ENCODE peak calls at places on chromosomes 1 and 21, in nine cellular contexts. One of them, this sample, is unnamed. For H3K36me3, the result is how much of the 10 kb centered on the place peaks cover.

GRCh38 chr21:32103361-32103760 is 175.5 kb downstream of the MIS18A start:
- DNase-seq in ovary: no peak
- DNase-seq in spleen: no peak
- DNase-seq in heart left ventricle: no peak
- DNase-seq in hepatocyte: no peak
- DNase-seq in kidney epithelial cell: no peak
- DNase-seq in left ventricle myocardium inferior: no peak
- DNase-seq in BJ: no peak
- DNase-seq in body of pancreas: no peak
- DNase-seq in this sample: no peak

GRCh38 chr1:2409745-2410144 is 2.6 kb downstream of the PEX10 start:
- DNase-seq in ovary: no peak
- DNase-seq in spleen: no peak
- DNase-seq in heart left ventricle: no peak
- DNase-seq in hepatocyte: no peak
- DNase-seq in kidney epithelial cell: no peak
- DNase-seq in left ventricle myocardium inferior: no peak
- DNase-seq in BJ: no peak
- DNase-seq in body of pancreas: no peak
- DNase-seq in this sample: no peak

GRCh38 chr21:29394051-29394450 is 95.3 kb downstream of the BACH1 start:
- DNase-seq in ovary: no peak
- DNase-seq in spleen: no peak
- DNase-seq in heart left ventricle: no peak
- DNase-seq in hepatocyte: no peak
- DNase-seq in kidney epithelial cell: no peak
- DNase-seq in left ventricle myocardium inferior: no peak
- DNase-seq in BJ: no peak
- DNase-seq in body of pancreas: no peak
- DNase-seq in this sample: peak

GRCh38 chr1:222105393-222105737 is 363.5 kb upstream of the DUSP10 start:
- DNase-seq in ovary: no peak
- DNase-seq in spleen: no peak
- DNase-seq in heart left ventricle: no peak
- DNase-seq in hepatocyte: peak
- DNase-seq in kidney epithelial cell: no peak
- DNase-seq in left ventricle myocardium inferior: no peak
- DNase-seq in BJ: no peak
- DNase-seq in body of pancreas: peak
- DNase-seq in this sample: no peak

GRCh38 chr1:113027449-113027848 is 45.5 kb upstream of the LRIG2 start:
- DNase-seq in ovary: no peak
- DNase-seq in spleen: no peak
- DNase-seq in heart left ventricle: no peak
- DNase-seq in hepatocyte: no peak
- DNase-seq in kidney epithelial cell: no peak
- DNase-seq in left ventricle myocardium inferior: no peak
- DNase-seq in BJ: no peak
- DNase-seq in body of pancreas: no peak
- DNase-seq in this sample: no peak

GRCh38 chr21:29904359-29905282 is 35.2 kb downstream of the GRIK1 start:
- DNase-seq in ovary: no peak
- DNase-seq in spleen: no peak
- DNase-seq in heart left ventricle: no peak
- DNase-seq in hepatocyte: no peak
- DNase-seq in kidney epithelial cell: no peak
- DNase-seq in left ventricle myocardium inferior: no peak
- DNase-seq in BJ: no peak
- DNase-seq in body of pancreas: no peak
- DNase-seq in this sample: peak

GRCh38 chr1:208098758-208099157 is 145.4 kb downstream of the PLXNA2 start:
- DNase-seq in ovary: no peak
- DNase-seq in spleen: no peak
- DNase-seq in heart left ventricle: no peak
- DNase-seq in hepatocyte: no peak
- DNase-seq in kidney epithelial cell: no peak
- DNase-seq in left ventricle myocardium inferior: no peak
- DNase-seq in BJ: no peak
- DNase-seq in body of pancreas: no peak
- DNase-seq in this sample: no peak

GRCh38 chr1:212667223-212668139 is 32.2 kb downstream of the BATF3 start:
- DNase-seq in ovary: no peak
- DNase-seq in spleen: no peak
- DNase-seq in heart left ventricle: peak
- DNase-seq in hepatocyte: peak
- DNase-seq in kidney epithelial cell: peak
- DNase-seq in left ventricle myocardium inferior: no peak
- DNase-seq in BJ: peak
- DNase-seq in body of pancreas: no peak
- DNase-seq in this sample: peak

GRCh38 chr21:29194847-29195246 is 64.4 kb downstream of the MAP3K7CL start:
- DNase-seq in ovary: no peak
- DNase-seq in spleen: no peak
- DNase-seq in heart left ventricle: no peak
- DNase-seq in hepatocyte: no peak
- DNase-seq in kidney epithelial cell: no peak
- DNase-seq in left ventricle myocardium inferior: no peak
- DNase-seq in BJ: no peak
- DNase-seq in body of pancreas: no peak
- DNase-seq in this sample: no peak

GRCh38 chr1:235866207-235866912 is at the start of gene LYST:
- DNase-seq in ovary: peak
- DNase-seq in spleen: peak
- DNase-seq in heart left ventricle: peak
- DNase-seq in hepatocyte: peak
- DNase-seq in kidney epithelial cell: no peak
- DNase-seq in left ventricle myocardium inferior: peak
- DNase-seq in BJ: no peak
- DNase-seq in body of pancreas: peak
- DNase-seq in this sample: peak

GRCh38 chr1:197096137-197096536 is 29.1 kb upstream of the F13B start:
- DNase-seq in ovary: no peak
- DNase-seq in spleen: no peak
- DNase-seq in heart left ventricle: no peak
- DNase-seq in hepatocyte: peak
- DNase-seq in kidney epithelial cell: no peak
- DNase-seq in left ventricle myocardium inferior: no peak
- DNase-seq in BJ: no peak
- DNase-seq in body of pancreas: no peak
- DNase-seq in this sample: peak

GRCh38 chr1:197093226-197093887 is 26.3 kb upstream of the F13B start:
- DNase-seq in ovary: no peak
- DNase-seq in spleen: no peak
- DNase-seq in heart left ventricle: no peak
- DNase-seq in hepatocyte: no peak
- DNase-seq in kidney epithelial cell: no peak
- DNase-seq in left ventricle myocardium inferior: no peak
- DNase-seq in BJ: no peak
- DNase-seq in body of pancreas: no peak
- DNase-seq in this sample: peak

DNA sequence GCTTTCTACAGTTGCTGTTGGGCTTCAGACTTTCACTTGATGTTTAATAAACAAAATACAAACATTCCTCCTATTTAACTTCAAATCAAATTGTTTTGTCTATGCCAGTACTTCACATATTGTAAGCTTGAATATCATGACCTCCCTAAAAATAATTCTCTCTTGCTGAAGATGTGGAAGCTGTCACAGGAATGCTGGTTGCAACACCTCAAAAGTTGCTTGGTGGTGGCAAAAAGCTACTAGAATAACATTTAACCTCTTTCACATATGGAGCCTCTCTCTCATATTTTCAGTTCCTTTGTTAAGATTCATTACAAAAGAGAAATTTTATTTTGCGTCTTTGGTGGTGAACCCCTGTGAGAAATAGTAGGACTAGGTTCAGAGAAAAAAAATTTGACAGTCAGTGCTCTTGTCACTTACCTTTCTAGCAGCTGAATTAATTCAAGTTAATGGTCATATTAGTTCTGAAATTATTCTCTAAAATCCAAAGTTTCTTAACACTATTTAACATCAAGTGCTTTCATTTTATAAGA is 25.5 kb upstream of the F13B start:
- DNase-seq in ovary: no peak
- DNase-seq in spleen: no peak
- DNase-seq in heart left ventricle: no peak
- DNase-seq in hepatocyte: no peak
- DNase-seq in kidney epithelial cell: no peak
- DNase-seq in left ventricle myocardium inferior: no peak
- DNase-seq in BJ: no peak
- DNase-seq in body of pancreas: no peak
- DNase-seq in this sample: no peak
- H3K36me3 ChIP-seq in ovary: under half
- H3K36me3 ChIP-seq in spleen: under half
- H3K36me3 ChIP-seq in heart left ventricle: under half
- H3K36me3 ChIP-seq in hepatocyte: under half
- H3K36me3 ChIP-seq in kidney epithelial cell: under half
- H3K36me3 ChIP-seq in left ventricle myocardium inferior: under half
- H3K36me3 ChIP-seq in BJ: under half
- H3K36me3 ChIP-seq in body of pancreas: under half
- H3K36me3 ChIP-seq in this sample: under half

GRCh38 chr1:203038217-203038741 is 12.0 kb downstream of the PPFIA4 start:
- DNase-seq in ovary: no peak
- DNase-seq in spleen: no peak
- DNase-seq in heart left ventricle: peak
- DNase-seq in hepatocyte: no peak
- DNase-seq in kidney epithelial cell: peak
- DNase-seq in left ventricle myocardium inferior: peak
- DNase-seq in BJ: no peak
- DNase-seq in body of pancreas: peak
- DNase-seq in this sample: peak

GRCh38 chr1:203036537-203036936 is 10.2 kb downstream of the PPFIA4 start:
- DNase-seq in ovary: no peak
- DNase-seq in spleen: no peak
- DNase-seq in heart left ventricle: no peak
- DNase-seq in hepatocyte: no peak
- DNase-seq in kidney epithelial cell: no peak
- DNase-seq in left ventricle myocardium inferior: no peak
- DNase-seq in BJ: no peak
- DNase-seq in body of pancreas: no peak
- DNase-seq in this sample: no peak

GRCh38 chr1:203038891-203039608 is 12.8 kb downstream of the PPFIA4 start:
- DNase-seq in ovary: peak
- DNase-seq in spleen: peak
- DNase-seq in heart left ventricle: peak
- DNase-seq in hepatocyte: peak
- DNase-seq in kidney epithelial cell: peak
- DNase-seq in left ventricle myocardium inferior: peak
- DNase-seq in BJ: no peak
- DNase-seq in body of pancreas: peak
- DNase-seq in this sample: peak

GRCh38 chr1:203036135-203036534 is 9.8 kb downstream of the PPFIA4 start:
- DNase-seq in ovary: no peak
- DNase-seq in spleen: no peak
- DNase-seq in heart left ventricle: no peak
- DNase-seq in hepatocyte: no peak
- DNase-seq in kidney epithelial cell: no peak
- DNase-seq in left ventricle myocardium inferior: no peak
- DNase-seq in BJ: no peak
- DNase-seq in body of pancreas: no peak
- DNase-seq in this sample: no peak

GRCh38 chr1:203037509-203038190 is 11.4 kb downstream of the PPFIA4 start:
- DNase-seq in ovary: no peak
- DNase-seq in spleen: no peak
- DNase-seq in heart left ventricle: no peak
- DNase-seq in hepatocyte: no peak
- DNase-seq in kidney epithelial cell: no peak
- DNase-seq in left ventricle myocardium inferior: no peak
- DNase-seq in BJ: no peak
- DNase-seq in body of pancreas: no peak
- DNase-seq in this sample: no peak
- TF ChIP-seq CTCF in ovary: no peak
- TF ChIP-seq CTCF in spleen: no peak
- TF ChIP-seq CTCF in heart left ventricle: no peak
- TF ChIP-seq CTCF in hepatocyte: no peak
- TF ChIP-seq CTCF in kidney epithelial cell: no peak
- TF ChIP-seq CTCF in left ventricle myocardium inferior: no peak
- TF ChIP-seq CTCF in BJ: no peak
- TF ChIP-seq CTCF in body of pancreas: no peak
- TF ChIP-seq CTCF in this sample: no peak

GRCh38 chr1:150159550-150159949 is 9.8 kb downstream of the PLEKHO1 start:
- DNase-seq in ovary: no peak
- DNase-seq in spleen: peak
- DNase-seq in heart left ventricle: no peak
- DNase-seq in hepatocyte: no peak
- DNase-seq in kidney epithelial cell: no peak
- DNase-seq in left ventricle myocardium inferior: peak
- DNase-seq in BJ: no peak
- DNase-seq in body of pancreas: no peak
- DNase-seq in this sample: no peak
- H3K4me3 ChIP-seq in ovary: no peak
- H3K4me3 ChIP-seq in spleen: no peak
- H3K4me3 ChIP-seq in heart left ventricle: no peak
- H3K4me3 ChIP-seq in hepatocyte: no peak
- H3K4me3 ChIP-seq in kidney epithelial cell: no peak
- H3K4me3 ChIP-seq in left ventricle myocardium inferior: peak
- H3K4me3 ChIP-seq in BJ: no peak
- H3K4me3 ChIP-seq in body of pancreas: no peak
- H3K4me3 ChIP-seq in this sample: no peak

GRCh38 chr1:40987439-40988276 is 8.2 kb downstream of the CTPS1 start:
- DNase-seq in ovary: peak
- DNase-seq in spleen: no peak
- DNase-seq in heart left ventricle: no peak
- DNase-seq in hepatocyte: peak
- DNase-seq in kidney epithelial cell: no peak
- DNase-seq in left ventricle myocardium inferior: no peak
- DNase-seq in BJ: no peak
- DNase-seq in body of pancreas: no peak
- DNase-seq in this sample: no peak

GRCh38 chr1:40988280-40988679 is 8.8 kb downstream of the CTPS1 start:
- DNase-seq in ovary: no peak
- DNase-seq in spleen: no peak
- DNase-seq in heart left ventricle: no peak
- DNase-seq in hepatocyte: no peak
- DNase-seq in kidney epithelial cell: no peak
- DNase-seq in left ventricle myocardium inferior: no peak
- DNase-seq in BJ: no peak
- DNase-seq in body of pancreas: no peak
- DNase-seq in this sample: no peak

GRCh38 chr1:40986328-40986783 is 6.9 kb downstream of the CTPS1 start:
- DNase-seq in ovary: no peak
- DNase-seq in spleen: no peak
- DNase-seq in heart left ventricle: no peak
- DNase-seq in hepatocyte: no peak
- DNase-seq in kidney epithelial cell: no peak
- DNase-seq in left ventricle myocardium inferior: no peak
- DNase-seq in BJ: no peak
- DNase-seq in body of pancreas: no peak
- DNase-seq in this sample: no peak

GRCh38 chr1:40985875-40986274 is 6.4 kb downstream of the CTPS1 start:
- DNase-seq in ovary: no peak
- DNase-seq in spleen: no peak
- DNase-seq in heart left ventricle: no peak
- DNase-seq in hepatocyte: no peak
- DNase-seq in kidney epithelial cell: no peak
- DNase-seq in left ventricle myocardium inferior: no peak
- DNase-seq in BJ: no peak
- DNase-seq in body of pancreas: no peak
- DNase-seq in this sample: no peak

DNA sequence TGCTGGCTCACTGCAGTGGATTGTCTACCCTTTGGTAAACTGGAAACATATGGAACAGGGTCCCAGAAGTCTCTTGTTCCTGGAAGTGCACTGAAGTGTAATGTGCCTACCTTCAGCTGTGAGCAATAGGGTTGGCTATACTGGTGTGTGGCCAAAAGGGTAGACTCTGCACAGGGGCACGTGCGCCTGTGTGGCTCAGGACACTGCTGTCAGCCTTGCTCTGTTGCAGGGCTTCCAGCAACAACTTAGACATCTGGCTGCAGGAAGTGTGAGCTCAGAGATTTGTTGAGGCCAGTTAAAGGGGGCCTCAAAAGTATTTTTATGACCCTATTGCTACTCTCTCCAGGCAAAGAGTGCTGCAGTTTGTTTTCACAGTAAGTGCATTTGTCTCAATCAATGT is 7.4 kb downstream of the CTPS1 start:
- DNase-seq in ovary: no peak
- DNase-seq in spleen: no peak
- DNase-seq in heart left ventricle: no peak
- DNase-seq in hepatocyte: peak
- DNase-seq in kidney epithelial cell: no peak
- DNase-seq in left ventricle myocardium inferior: no peak
- DNase-seq in BJ: no peak
- DNase-seq in body of pancreas: no peak
- DNase-seq in this sample: no peak
- H3K36me3 ChIP-seq in ovary: under half
- H3K36me3 ChIP-seq in spleen: under half
- H3K36me3 ChIP-seq in heart left ventricle: under half
- H3K36me3 ChIP-seq in hepatocyte: under half
- H3K36me3 ChIP-seq in kidney epithelial cell: under half
- H3K36me3 ChIP-seq in left ventricle myocardium inferior: half or more
- H3K36me3 ChIP-seq in BJ: under half
- H3K36me3 ChIP-seq in body of pancreas: under half
- H3K36me3 ChIP-seq in this sample: under half